ENCODE peak calls at places on chromosomes 2 and 18, in eight cellular contexts. S is HCT116, C is SK-N-SH, V is A549, G is HL-60, Z is GM23338, F is GM12878, M is K562. D is an unnamed sample.

GRCh38 chr2:234433201-234433600 is 63.7 kb downstream of the ARL4C start:
- DNase-seq in S (no peak), C (no peak), V (no peak), G (no peak), Z (no peak), F (no peak), M (no peak), D (no peak)

GRCh38 chr18:48674198-48674721 is 135.4 kb downstream of the CTIF start:
- DNase-seq in S (no peak), C (no peak), V (no peak), G (no peak), Z (no peak), F (no peak), M (no peak), D (no peak)

GRCh38 chr2:5914831-5915611 is 222.8 kb downstream of the SOX11 start:
- DNase-seq in S (no peak), C (peak), V (no peak), G (no peak), Z (peak), F (no peak), M (no peak), D (no peak)

GRCh38 chr2:204265701-204266310 is 279.5 kb upstream of the PARD3B start:
- DNase-seq in S (no peak), C (no peak), V (no peak), G (no peak), Z (no peak), F (no peak), M (no peak), D (no peak)

GRCh38 chr2:237156131-237156856 is 70.6 kb downstream of the COPS8 start:
- DNase-seq in S (no peak), C (peak), V (no peak), G (no peak), Z (no peak), F (no peak), M (no peak), D (no peak)

GRCh38 chr2:44291281-44292248 is 16.3 kb downstream of the SLC3A1 start:
- DNase-seq in S (peak), C (peak), V (peak), G (peak), Z (peak), F (no peak), M (peak), D (peak)

GRCh38 chr18:55635439-55635838 is 47.4 kb upstream of the TCF4 start:
- DNase-seq in S (no peak), C (no peak), V (no peak), G (no peak), Z (no peak), F (no peak), M (no peak), D (no peak)

GRCh38 chr2:101111917-101112771 is 39.0 kb downstream of the TBC1D8 start:
- DNase-seq in S (no peak), C (peak), V (peak), G (no peak), Z (no peak), F (no peak), M (no peak), D (no peak)

GRCh38 chr2:159030674-159031380 is 62.4 kb downstream of the TANC1 start:
- DNase-seq in S (peak), C (peak), V (peak), G (no peak), Z (peak), F (no peak), M (peak), D (no peak)

GRCh38 chr18:79934311-79935097 is 16.9 kb downstream of the SLC66A2 start:
- DNase-seq in S (no peak), C (no peak), V (no peak), G (no peak), Z (no peak), F (no peak), M (peak), D (no peak)

GRCh38 chr2:241944821-241945220 is 75.3 kb downstream of the RTP5 start:
- DNase-seq in S (no peak), C (no peak), V (no peak), G (no peak), Z (no peak), F (no peak), M (no peak), D (no peak)

GRCh38 chr2:75424936-75425619 is 135.7 kb downstream of the EVA1A start:
- DNase-seq in S (no peak), C (no peak), V (peak), G (no peak), Z (peak), F (no peak), M (no peak), D (no peak)

GRCh38 chr2:234435836-234436481 is 60.9 kb downstream of the ARL4C start:
- DNase-seq in S (no peak), C (no peak), V (no peak), G (no peak), Z (no peak), F (no peak), M (no peak), D (no peak)

GRCh38 chr2:120647487-120647886 is 88.2 kb upstream of the GLI2 start:
- DNase-seq in S (peak), C (no peak), V (no peak), G (no peak), Z (no peak), F (no peak), M (no peak), D (no peak)

GRCh38 chr2:74540291-74540690 is 10.6 kb downstream of the HTRA2 start:
- DNase-seq in S (no peak), C (no peak), V (no peak), G (no peak), Z (no peak), F (no peak), M (no peak), D (no peak)

GRCh38 chr2:211248841-211249240 is 692.4 kb downstream of the CPS1 start:
- DNase-seq in S (peak), C (no peak), V (no peak), G (no peak), Z (no peak), F (no peak), M (no peak), D (no peak)

GRCh38 chr18:73462092-73462491 is 594.3 kb upstream of the NETO1 start:
- DNase-seq in S (no peak), C (no peak), V (no peak), G (no peak), Z (no peak), F (no peak), M (no peak), D (no peak)

GRCh38 chr2:231111987-231112386 is 12.9 kb downstream of the HTR2B start:
- DNase-seq in S (no peak), C (no peak), V (no peak), G (no peak), Z (no peak), F (no peak), M (no peak), D (no peak)

GRCh38 chr2:219249203-219249980 is 3.7 kb upstream of the TUBA4B start:
- DNase-seq in S (no peak), C (no peak), V (peak), G (no peak), Z (peak), F (peak), M (no peak), D (no peak)

GRCh38 chr2:196468394-196468793 is 171.1 kb upstream of the CCDC150 start:
- DNase-seq in S (peak), C (no peak), V (no peak), G (no peak), Z (peak), F (no peak), M (no peak), D (no peak)

GRCh38 chr18:69787825-69788547 is 159.7 kb downstream of the CD226 start:
- DNase-seq in S (peak), C (no peak), V (peak), G (no peak), Z (peak), F (no peak), M (no peak), D (no peak)

GRCh38 chr18:22026362-22026761 is 143.0 kb upstream of the GATA6 start:
- DNase-seq in S (no peak), C (no peak), V (no peak), G (no peak), Z (no peak), F (no peak), M (no peak), D (no peak)

GRCh38 chr2:121809607-121810006 is 54.2 kb downstream of the TSN start:
- DNase-seq in S (no peak), C (no peak), V (no peak), G (no peak), Z (no peak), F (no peak), M (no peak), D (no peak)

GRCh38 chr18:76359909-76360308 is 135.1 kb downstream of the ZNF516 start:
- DNase-seq in S (no peak), C (no peak), V (no peak), G (no peak), Z (no peak), F (no peak), M (no peak), D (no peak)

GRCh38 chr2:85481818-85482777 is 56.9 kb upstream of the MAT2A start:
- DNase-seq in S (no peak), C (no peak), V (no peak), G (no peak), Z (no peak), F (no peak), M (no peak), D (no peak)

GRCh38 chr2:234863043-234863934 is 88.5 kb upstream of the SH3BP4 start:
- DNase-seq in S (peak), C (no peak), V (peak), G (no peak), Z (peak), F (no peak), M (no peak), D (no peak)

GRCh38 chr2:225670111-225670974 is 270.8 kb downstream of the NYAP2 start:
- DNase-seq in S (peak), C (peak), V (peak), G (no peak), Z (peak), F (no peak), M (peak), D (no peak)

GRCh38 chr2:30315391-30316055 is 84.2 kb downstream of the LBH start:
- DNase-seq in S (no peak), C (no peak), V (no peak), G (no peak), Z (no peak), F (no peak), M (no peak), D (no peak)

GRCh38 chr2:65354773-65355172 is 77.6 kb downstream of the SPRED2 start:
- DNase-seq in S (no peak), C (no peak), V (no peak), G (no peak), Z (no peak), F (no peak), M (no peak), D (no peak)

GRCh38 chr2:119760237-119760807 is 600 bp downstream of the PTPN4 start:
- DNase-seq in S (no peak), C (no peak), V (no peak), G (no peak), Z (peak), F (no peak), M (no peak), D (no peak)

GRCh38 chr2:120589782-120590608 is 145.7 kb upstream of the GLI2 start:
- DNase-seq in S (no peak), C (no peak), V (peak), G (no peak), Z (no peak), F (no peak), M (no peak), D (peak)

GRCh38 chr2:120793682-120794403 is 58.2 kb downstream of the GLI2 start:
- DNase-seq in S (no peak), C (no peak), V (no peak), G (no peak), Z (no peak), F (no peak), M (no peak), D (no peak)

GRCh38 chr2:191679818-191680600 is 2.1 kb downstream of the NABP1 start:
- DNase-seq in S (peak), C (no peak), V (peak), G (peak), Z (no peak), F (no peak), M (no peak), D (no peak)

GRCh38 chr2:176817061-176817565 is 395.5 kb upstream of the HNRNPA3 start:
- DNase-seq in S (no peak), C (peak), V (peak), G (no peak), Z (peak), F (no peak), M (no peak), D (no peak)

GRCh38 chr18:67432806-67433205 is 83.7 kb downstream of the DSEL start:
- DNase-seq in S (no peak), C (no peak), V (no peak), G (no peak), Z (no peak), F (no peak), M (no peak), D (no peak)

GRCh38 chr2:74387346-74387745 is 7.2 kb upstream of the DCTN1 start:
- DNase-seq in S (no peak), C (no peak), V (no peak), G (no peak), Z (no peak), F (no peak), M (no peak), D (no peak)

GRCh38 chr18:10085405-10085804 is 171.6 kb downstream of the VAPA start:
- DNase-seq in S (no peak), C (peak), V (no peak), G (no peak), Z (no peak), F (no peak), M (no peak), D (no peak)

GRCh38 chr18:10089881-10090280 is 176.1 kb downstream of the VAPA start:
- DNase-seq in S (no peak), C (no peak), V (no peak), G (no peak), Z (no peak), F (no peak), M (no peak), D (no peak)

GRCh38 chr18:10085876-10086275 is 172.1 kb downstream of the VAPA start:
- DNase-seq in S (no peak), C (no peak), V (no peak), G (no peak), Z (no peak), F (no peak), M (no peak), D (no peak)

GRCh38 chr18:10088734-10089133 is 174.9 kb downstream of the VAPA start:
- DNase-seq in S (no peak), C (no peak), V (no peak), G (no peak), Z (no peak), F (no peak), M (no peak), D (no peak)

DNA sequence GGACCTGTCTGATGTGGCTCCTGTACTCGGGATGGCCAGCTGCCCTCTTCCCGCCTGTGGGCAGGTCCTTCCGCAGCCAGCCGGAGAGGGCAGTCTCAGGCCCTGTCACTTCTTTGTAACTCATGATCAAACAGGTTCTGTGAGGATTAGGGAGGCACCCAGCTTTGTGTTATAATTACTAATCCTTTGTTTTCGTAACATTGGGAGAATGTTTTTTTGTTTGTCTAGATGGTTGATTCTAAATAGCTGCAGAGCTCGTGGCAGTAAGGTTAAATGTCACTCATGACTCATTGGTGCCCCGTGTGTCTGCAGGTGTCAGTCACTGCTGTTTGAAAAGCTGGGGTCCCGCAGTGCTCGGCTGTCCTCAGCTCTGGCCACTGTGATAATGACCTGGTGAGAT is 172.6 kb downstream of the VAPA start:
- DNase-seq in S (no peak), C (no peak), V (no peak), G (no peak), Z (no peak), F (no peak), M (no peak), D (no peak)
- TF ChIP-seq REST in S (no peak), C (no peak), V (no peak), G (no peak), Z (no peak), F (no peak), M (no peak), D (no peak)

GRCh38 chr2:136916131-136916530 is 150.8 kb downstream of the THSD7B start:
- DNase-seq in S (no peak), C (no peak), V (no peak), G (no peak), Z (no peak), F (no peak), M (no peak), D (no peak)

GRCh38 chr2:136917281-136917680 is 151.9 kb downstream of the THSD7B start:
- DNase-seq in S (no peak), C (no peak), V (no peak), G (no peak), Z (peak), F (no peak), M (no peak), D (no peak)

GRCh38 chr2:136919682-136920081 is 154.3 kb downstream of the THSD7B start:
- DNase-seq in S (no peak), C (no peak), V (no peak), G (no peak), Z (no peak), F (no peak), M (no peak), D (no peak)

GRCh38 chr2:136920652-136921333 is 155.4 kb downstream of the THSD7B start:
- DNase-seq in S (no peak), C (peak), V (no peak), G (no peak), Z (no peak), F (no peak), M (no peak), D (no peak)
- TF ChIP-seq REST in S (no peak), C (no peak), V (no peak), G (no peak), Z (no peak), F (no peak), M (no peak), D (no peak)

GRCh38 chr2:239830066-239830717 is 194.9 kb downstream of the NDUFA10 start:
- DNase-seq in S (no peak), C (peak), V (no peak), G (no peak), Z (no peak), F (no peak), M (no peak), D (no peak)
- TF ChIP-seq REST in S (no peak), C (no peak), V (no peak), G (no peak), Z (no peak), F (no peak), M (no peak), D (no peak)

GRCh38 chr18:58189008-58189407 is 145.0 kb downstream of the NEDD4L start:
- DNase-seq in S (no peak), C (no peak), V (no peak), G (no peak), Z (peak), F (no peak), M (no peak), D (no peak)

GRCh38 chr18:58190842-58191530 is 147.0 kb downstream of the NEDD4L start:
- DNase-seq in S (no peak), C (peak), V (no peak), G (no peak), Z (no peak), F (no peak), M (no peak), D (no peak)

GRCh38 chr18:58180738-58181353 is 136.8 kb downstream of the NEDD4L start:
- DNase-seq in S (no peak), C (peak), V (peak), G (peak), Z (peak), F (no peak), M (peak), D (no peak)

GRCh38 chr18:58183226-58183625 is 139.2 kb downstream of the NEDD4L start:
- DNase-seq in S (no peak), C (no peak), V (no peak), G (no peak), Z (no peak), F (no peak), M (no peak), D (no peak)

GRCh38 chr18:58186258-58186948 is 142.4 kb downstream of the NEDD4L start:
- DNase-seq in S (no peak), C (no peak), V (peak), G (no peak), Z (no peak), F (no peak), M (no peak), D (peak)
- TF ChIP-seq REST in S (no peak), C (no peak), V (no peak), G (no peak), Z (no peak), F (no peak), M (no peak), D (no peak)

GRCh38 chr18:47253101-47253654 is 1.7 kb upstream of the SKOR2 start:
- DNase-seq in S (no peak), C (no peak), V (no peak), G (no peak), Z (peak), F (no peak), M (no peak), D (no peak)

GRCh38 chr18:47250415-47251046 is 929 bp downstream of the SKOR2 start:
- DNase-seq in S (no peak), C (peak), V (no peak), G (no peak), Z (peak), F (no peak), M (no peak), D (no peak)

GRCh38 chr18:47249602-47250001 is 1.9 kb downstream of the SKOR2 start:
- DNase-seq in S (no peak), C (no peak), V (no peak), G (no peak), Z (no peak), F (no peak), M (no peak), D (no peak)

GRCh38 chr18:47248610-47249343 is 2.7 kb downstream of the SKOR2 start:
- DNase-seq in S (no peak), C (peak), V (no peak), G (no peak), Z (peak), F (no peak), M (no peak), D (no peak)

DNA sequence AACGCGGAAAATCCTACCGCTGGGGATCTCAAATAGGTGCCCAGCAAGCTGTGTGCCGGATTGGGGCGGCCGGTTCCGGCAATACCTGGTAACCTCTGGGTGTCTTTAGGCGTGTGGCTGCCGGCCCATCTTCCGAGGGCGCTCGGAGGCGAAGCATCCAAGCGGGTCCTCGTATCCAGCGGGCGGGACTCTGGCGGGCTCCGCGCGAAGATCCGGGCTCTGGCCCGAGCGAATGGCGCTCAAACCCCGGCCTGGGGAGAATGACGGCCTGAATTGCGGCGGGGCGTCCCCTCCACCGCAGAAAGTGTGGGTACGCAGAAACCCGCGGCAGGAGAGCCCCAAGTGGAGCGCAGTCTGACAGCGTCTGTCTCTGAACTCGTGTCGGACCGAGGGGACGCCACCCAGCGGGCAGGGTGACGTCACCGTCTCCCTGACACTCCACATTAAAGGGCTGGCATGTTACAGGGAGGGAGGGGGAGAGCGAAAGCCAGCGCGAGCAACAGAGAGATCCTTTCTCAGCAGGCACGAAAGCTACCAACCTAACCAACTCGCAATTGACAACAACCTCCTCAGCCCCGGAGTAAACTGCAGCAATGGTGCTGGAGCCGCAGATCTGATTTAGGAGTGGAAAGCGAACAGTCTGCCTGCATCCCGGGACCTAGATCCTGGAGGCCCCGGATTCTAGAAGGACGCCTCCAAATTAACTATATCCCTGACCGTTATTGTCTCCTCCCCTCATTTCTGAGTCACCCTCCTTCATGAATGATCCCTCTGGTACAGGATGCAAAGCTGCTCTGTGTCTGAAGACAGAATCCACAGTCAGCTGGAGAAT is at the start of gene SKOR2:
- DNase-seq in S (no peak), C (peak), V (no peak), G (no peak), Z (peak), F (no peak), M (no peak), D (no peak)
- TF ChIP-seq REST in S (no peak), C (no peak), V (no peak), G (no peak), Z (no peak), F (no peak), M (no peak), D (no peak)

GRCh38 chr2:28276076-28276618 is 116.5 kb upstream of the FOSL2 start:
- DNase-seq in S (peak), C (no peak), V (peak), G (no peak), Z (no peak), F (peak), M (peak), D (peak)
- TF ChIP-seq REST in S (no peak), C (peak), V (no peak), G (no peak), Z (no peak), F (no peak), M (no peak), D (no peak)

GRCh38 chr2:216596234-216596985 is 36.8 kb upstream of the IGFBP2 start:
- DNase-seq in S (no peak), C (peak), V (no peak), G (no peak), Z (no peak), F (no peak), M (no peak), D (no peak)
- TF ChIP-seq REST in S (no peak), C (no peak), V (no peak), G (no peak), Z (no peak), F (no peak), M (no peak), D (no peak)

D was measured in Panc1.